ENCODE peak calls at places on chromosomes 3 and 15, in five cellular contexts. U is omental fat pad; L is IMR-90; O is GM20000; P is activated CD8-positive, alpha-beta T cell treated with anti-CD3 and anti-CD28 coated beads, Interleukin-2, amount 10 ng/mL, durations not matched to agents 7 days and 5 days. W is an unnamed sample.

GRCh38 chr15:55823191-55823670 is 80.3 kb upstream of the PRTG start:
- DNase-seq in P (no peak), U (no peak), L (peak), O (no peak), W (peak)

GRCh38 chr3:176766862-176767261 is 430.4 kb downstream of the TBL1XR1 start:
- DNase-seq in L (no peak), O (no peak), P (no peak), U (no peak), W (peak)

GRCh38 chr3:134367412-134367811 is 6.8 kb downstream of the AMOTL2 start:
- DNase-seq in U (no peak), L (no peak), P (no peak), O (no peak), W (peak)

GRCh38 chr15:79960502-79961217 is 10.3 kb downstream of the BCL2A1 start:
- DNase-seq in P (no peak), O (no peak), L (peak), U (no peak), W (no peak)

GRCh38 chr3:52532838-52533622 is 627 bp downstream of the NT5DC2 start:
- DNase-seq in P (peak), L (no peak), U (no peak), O (peak), W (peak)

GRCh38 chr15:70112018-70112395 is 14.3 kb upstream of the TLE3 start:
- DNase-seq in O (no peak), L (no peak), U (no peak), P (no peak), W (peak)

GRCh38 chr15:99253381-99254090 is 2.3 kb downstream of the LRRC28 start:
- DNase-seq in O (peak), L (peak), U (no peak), P (no peak), W (peak)

GRCh38 chr3:50323614-50324199 is 1.2 kb upstream of the HYAL2 start:
- DNase-seq in O (no peak), L (no peak), U (no peak), P (no peak), W (no peak)

GRCh38 chr15:88744548-88745020 is 58.7 kb upstream of the ACAN start:
- DNase-seq in O (no peak), U (no peak), L (no peak), P (no peak), W (no peak)

GRCh38 chr3:45084820-45085816 is 59.0 kb downstream of the CLEC3B start:
- DNase-seq in O (no peak), L (peak), U (no peak), P (no peak), W (peak)

GRCh38 chr3:38117163-38117716 is 19.7 kb downstream of the ACAA1 start:
- DNase-seq in O (no peak), L (no peak), U (no peak), P (no peak), W (peak)

GRCh38 chr15:74010929-74011540 is 16.5 kb downstream of the PML start:
- DNase-seq in U (no peak), L (no peak), O (no peak), P (no peak), W (peak)

W was measured in GM23248.